ENCODE peak calls at places on chromosomes 2 and 18, in ten cellular contexts. H is GM12865, K is BE2C, X is upper lobe of right lung, V is choroid plexus epithelial cell, Z is AG09309, Q is tibial artery, J is astrocyte of the spinal cord, F is body of pancreas, Y is cardiac muscle cell. A is an unnamed sample.

GRCh38 chr2:126895336-126895735 is 3.4 kb upstream of the TEX51 start:
- DNase-seq in H (no peak), K (no peak), X (peak; percentile 42), V (no peak), Z (no peak), Q (no peak), J (no peak), F (peak; percentile 2), Y (no peak), A (no peak)

GRCh38 chr2:8264981-8265380 is 416.9 kb upstream of the ID2 start:
- DNase-seq in H (no peak), K (no peak), X (no peak), V (no peak), Z (no peak), Q (no peak), J (peak; percentile 54), F (no peak), Y (no peak), A (no peak)

GRCh38 chr2:49255325-49256023 is 101.2 kb upstream of the FSHR start:
- DNase-seq in H (no peak), K (peak; percentile 12), X (no peak), V (peak; percentile 42), Z (no peak), Q (no peak), J (no peak), F (no peak), Y (peak; percentile 8), A (no peak)

GRCh38 chr2:120958623-120959366 is 223.1 kb downstream of the GLI2 start:
- DNase-seq in H (no peak), K (peak; percentile 41), X (no peak), V (no peak), Z (no peak), Q (no peak), J (peak; percentile 9), F (no peak), Y (no peak), A (peak; percentile 34)

GRCh38 chr18:11055721-11056120 is 93.6 kb downstream of the PIEZO2 start:
- DNase-seq in H (no peak), K (no peak), X (no peak), V (no peak), Z (no peak), Q (no peak), J (no peak), F (no peak), Y (no peak), A (no peak)

GRCh38 chr18:22280453-22280750 is 111.0 kb downstream of the GATA6 start:
- DNase-seq in H (no peak), K (no peak), X (no peak), V (no peak), Z (peak; percentile 42), Q (no peak), J (no peak), F (no peak), Y (no peak), A (no peak)

GRCh38 chr2:209501579-209501978 is 77.7 kb downstream of the MAP2 start:
- DNase-seq in H (no peak), K (no peak), X (no peak), V (peak; percentile 31), Z (no peak), Q (no peak), J (no peak), F (no peak), Y (no peak), A (no peak)

GRCh38 chr18:21101172-21101571 is 10.4 kb downstream of the ROCK1 start:
- DNase-seq in H (no peak), K (no peak), X (no peak), V (no peak), Z (no peak), Q (no peak), J (no peak), F (no peak), Y (no peak), A (no peak)

GRCh38 chr18:12939161-12939560 is 8.7 kb upstream of the SEH1L start:
- DNase-seq in H (peak; percentile 21), K (no peak), X (no peak), V (no peak), Z (no peak), Q (no peak), J (no peak), F (no peak), Y (no peak), A (no peak)

GRCh38 chr2:193475038-193475437 is 1280.3 kb upstream of the TMEFF2 start:
- DNase-seq in H (no peak), K (no peak), X (no peak), V (no peak), Z (no peak), Q (no peak), J (no peak), F (no peak), Y (no peak), A (peak; percentile 6)

GRCh38 chr18:47248610-47249343 is 2.7 kb downstream of the SKOR2 start:
- DNase-seq in H (no peak), K (no peak), X (no peak), V (no peak), Z (no peak), Q (no peak), J (no peak), F (no peak), Y (no peak), A (no peak)

DNA sequence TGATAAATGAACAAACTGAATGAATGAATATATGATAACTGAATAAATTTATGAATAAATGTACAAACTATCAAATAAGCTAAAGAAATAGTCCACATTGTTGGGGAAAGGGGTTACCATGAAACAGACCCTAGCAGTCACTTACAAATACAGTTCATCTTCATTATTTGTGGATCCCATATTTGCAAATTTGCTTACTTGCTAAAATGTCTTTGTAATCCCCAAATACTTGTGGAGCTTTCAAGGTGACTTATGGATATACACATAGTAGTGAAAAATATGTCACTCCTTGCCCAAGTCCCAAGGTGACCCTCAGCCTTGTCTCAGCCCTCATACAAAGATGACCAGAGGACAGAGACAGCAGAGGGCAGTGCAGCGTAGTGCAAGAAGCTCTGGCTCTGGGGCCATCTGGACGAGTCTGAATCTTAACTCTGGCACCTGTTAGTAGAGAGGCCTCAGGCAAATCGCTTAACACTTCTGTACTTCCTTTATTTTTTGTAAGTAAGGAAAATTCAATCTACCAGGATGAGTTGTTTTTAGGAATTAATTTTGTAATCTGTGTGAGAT is 3.1 kb downstream of the PAIP2B start:
- DNase-seq in H (peak; percentile 37), K (peak; percentile 43), X (no peak), V (peak; percentile 69), Z (no peak), Q (peak; percentile 24), J (peak; percentile 23), F (peak; percentile 60), Y (peak; percentile 83), A (peak; percentile 40)
- TF ChIP-seq CTCF in H (peak; percentile 17), K (peak; percentile 52), X (peak; percentile 44), V (peak; percentile 70), Z (peak; percentile 55), Q (peak; percentile 35), J (peak; percentile 44), F (peak; percentile 28), Y (peak; percentile 43), A (peak; percentile 32)

DNA sequence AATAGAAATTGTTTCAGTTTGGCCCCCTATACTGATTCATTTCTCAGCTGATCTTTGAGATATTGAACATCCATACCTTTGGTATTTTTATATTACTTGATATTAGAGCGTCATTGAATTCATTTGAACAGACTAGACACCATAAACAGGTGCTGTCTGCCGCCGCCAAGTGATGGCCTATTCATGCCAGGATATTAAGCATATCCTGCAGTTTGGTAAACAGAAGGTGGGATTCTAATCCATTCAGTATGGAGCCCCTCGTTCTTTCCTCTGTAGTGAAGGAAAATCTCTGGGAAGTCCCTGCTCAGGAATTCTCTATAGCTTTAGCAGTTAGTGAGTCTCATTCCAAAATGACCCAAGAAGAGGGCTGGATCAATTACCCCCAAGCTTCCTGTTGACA is 23.0 kb upstream of the CD28 start:
- DNase-seq in H (no peak), K (no peak), X (no peak), V (no peak), Z (no peak), Q (no peak), J (no peak), F (no peak), Y (no peak), A (no peak)
- H3K4me3 ChIP-seq in H (no peak overlapping the region), K (no peak overlapping the region), X (no peak overlapping the region), V (no peak overlapping the region), Z (no peak overlapping the region), Q (no peak overlapping the region), J (no peak overlapping the region), F (no peak overlapping the region), Y (no peak overlapping the region), A (no peak overlapping the region)

GRCh38 chr2:135820003-135820618 is 16.9 kb downstream of the LCT start:
- DNase-seq in H (peak; percentile 87), K (no peak), X (no peak), V (peak; percentile 51), Z (no peak), Q (no peak), J (peak; percentile 79), F (no peak), Y (no peak), A (no peak)

GRCh38 chr2:135821190-135821589 is 15.8 kb downstream of the LCT start:
- DNase-seq in H (peak; percentile 21), K (no peak), X (no peak), V (no peak), Z (no peak), Q (no peak), J (no peak), F (no peak), Y (no peak), A (no peak)

GRCh38 chr2:135817946-135818345 is 19.0 kb downstream of the LCT start:
- DNase-seq in H (no peak), K (no peak), X (no peak), V (no peak), Z (no peak), Q (no peak), J (no peak), F (no peak), Y (no peak), A (peak; percentile 36)

GRCh38 chr2:135817466-135817865 is 19.5 kb downstream of the LCT start:
- DNase-seq in H (no peak), K (no peak), X (no peak), V (no peak), Z (no peak), Q (no peak), J (no peak), F (no peak), Y (no peak), A (no peak)

GRCh38 chr2:135819211-135819610 is 17.8 kb downstream of the LCT start:
- DNase-seq in H (peak; percentile 47), K (no peak), X (no peak), V (peak; percentile 64), Z (no peak), Q (no peak), J (peak; percentile 21), F (no peak), Y (no peak), A (peak; percentile 46)
- TF ChIP-seq CTCF in H (peak; percentile 21), K (peak; percentile 31), X (no peak), V (peak; percentile 72), Z (peak; percentile 65), Q (no peak), J (peak; percentile 39), F (no peak), Y (peak; percentile 41), A (peak; percentile 51)

GRCh38 chr2:134314656-134315377 is 60.9 kb downstream of the MGAT5 start:
- DNase-seq in H (no peak), K (no peak), X (no peak), V (no peak), Z (no peak), Q (no peak), J (no peak), F (no peak), Y (no peak), A (no peak)
- H3K4me3 ChIP-seq in H (no peak overlapping the region), K (no peak overlapping the region), X (no peak overlapping the region), V (no peak overlapping the region), Z (no peak overlapping the region), Q (no peak overlapping the region), J (no peak overlapping the region), F (no peak overlapping the region), Y (no peak overlapping the region), A (no peak overlapping the region)